ENCODE peak calls at places on chromosomes 7 and 10, in five cellular contexts. Y is HCT116, G is hepatocyte, F is H9, A is DND-41. Q is an unnamed sample.

GRCh38 chr10:132910186-132910880 is 32.0 kb downstream of the CFAP46 start:
- DNase-seq in Y (no peak), G (no peak), F (no peak), A (no peak), Q (no peak)

GRCh38 chr10:114548662-114549061 is 109.4 kb downstream of the ABLIM1 start:
- DNase-seq in Y (peak; percentile 56), G (peak; percentile 56), F (peak; percentile 43), A (no peak), Q (peak; percentile 72)

GRCh38 chr10:28906440-28906839 is 229.1 kb downstream of the BAMBI start:
- DNase-seq in Y (no peak), G (no peak), F (no peak), A (no peak), Q (no peak)

GRCh38 chr10:93431361-93431760 is 50.8 kb downstream of the MYOF start:
- DNase-seq in Y (no peak), G (no peak), F (no peak), A (no peak), Q (no peak)

GRCh38 chr7:973312-973711 is 2.0 kb downstream of the COX19 start:
- DNase-seq in Y (no peak), G (no peak), F (no peak), A (no peak), Q (no peak)

GRCh38 chr7:107914834-107915233 is 23.9 kb downstream of the DLD start:
- DNase-seq in Y (no peak), G (no peak), F (no peak), A (no peak), Q (no peak)

GRCh38 chr7:37683263-37684120 is at the start of gene GPR141:
- DNase-seq in Y (no peak), G (peak; percentile 19), F (no peak), A (no peak), Q (no peak)

GRCh38 chr10:77305650-77306632 is 331.7 kb downstream of the KCNMA1 start:
- DNase-seq in Y (no peak), G (no peak), F (no peak), A (no peak), Q (no peak)

GRCh38 chr7:149774237-149775175 is 1.1 kb upstream of the ZNF467 start:
- DNase-seq in Y (no peak), G (peak; percentile 51), F (peak; percentile 59), A (no peak), Q (peak; percentile 64)

GRCh38 chr7:43784030-43785001 is 25.8 kb downstream of the BLVRA start:
- DNase-seq in Y (no peak), G (no peak), F (no peak), A (no peak), Q (no peak)

GRCh38 chr10:33612116-33612515 is 277.6 kb upstream of the NRP1 start:
- DNase-seq in Y (no peak), G (no peak), F (no peak), A (no peak), Q (no peak)

GRCh38 chr7:100818366-100818765 is 9.0 kb downstream of the EPHB4 start:
- DNase-seq in Y (no peak), G (no peak), F (no peak), A (no peak), Q (no peak)

GRCh38 chr7:45881759-45882464 is 6.4 kb upstream of the IGFBP1 start:
- DNase-seq in Y (no peak), G (peak; percentile 56), F (no peak), A (no peak), Q (no peak)
- H3K4me2 ChIP-seq in Y (no peak overlapping the region), G (no peak overlapping the region), F (no peak overlapping the region), A (no peak overlapping the region), Q (peak overlapping the region; percentile 20)

GRCh38 chr7:98418271-98418635 is 17.4 kb upstream of the BAIAP2L1 start:
- DNase-seq in Y (peak; percentile 47), G (no peak), F (no peak), A (no peak), Q (no peak)
- TF ChIP-seq CTCF in Y (peak; percentile 3), G (no peak), F (no peak), A (no peak), Q (no peak)

DNA sequence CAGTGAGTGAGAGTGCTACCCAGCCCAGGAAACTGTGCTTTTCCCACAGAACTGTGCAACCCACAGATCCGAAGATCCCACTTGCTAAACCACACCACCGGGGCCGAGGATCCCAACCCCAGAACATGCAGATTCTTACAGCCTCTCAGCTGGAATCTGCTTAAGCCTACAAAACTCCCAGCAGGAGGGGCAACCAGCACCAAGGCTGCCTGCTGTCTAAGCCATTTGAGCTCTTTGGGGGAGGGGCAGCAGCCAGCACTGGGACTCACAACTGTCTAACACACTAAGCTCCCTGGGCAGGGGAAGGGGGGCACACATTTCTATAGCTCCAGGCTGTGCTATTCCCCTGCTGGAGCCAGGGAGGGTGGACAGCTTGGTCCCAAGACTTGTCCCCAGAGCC is 529.9 kb downstream of the XPNPEP1 start:
- DNase-seq in Y (no peak), G (peak; percentile 8), F (peak; percentile 57), A (no peak), Q (peak; percentile 33)
- H3K4me2 ChIP-seq in Y (no peak overlapping the region), G (no peak overlapping the region), F (no peak overlapping the region), A (no peak overlapping the region), Q (peak overlapping the region; percentile 68)

GRCh38 chr7:148747274-148747673 is 48.6 kb downstream of the CUL1 start:
- DNase-seq in Y (no peak), G (peak; percentile 57), F (peak; percentile 92), A (no peak), Q (peak; percentile 98)
- TF ChIP-seq CTCF in Y (no peak), G (no peak), F (peak; percentile 68), A (no peak), Q (peak; percentile 60)

GRCh38 chr7:24406053-24406561 is 122.1 kb downstream of the NPY start:
- DNase-seq in Y (no peak), G (no peak), F (peak; percentile 64), A (no peak), Q (peak; percentile 56)

GRCh38 chr7:24408798-24409428 is 124.9 kb downstream of the NPY start:
- DNase-seq in Y (no peak), G (no peak), F (peak; percentile 63), A (no peak), Q (peak; percentile 50)

GRCh38 chr7:24407965-24408364 is 124.0 kb downstream of the NPY start:
- DNase-seq in Y (no peak), G (no peak), F (no peak), A (no peak), Q (no peak)

GRCh38 chr7:24405002-24405401 is 121.0 kb downstream of the NPY start:
- DNase-seq in Y (no peak), G (no peak), F (no peak), A (no peak), Q (no peak)

DNA sequence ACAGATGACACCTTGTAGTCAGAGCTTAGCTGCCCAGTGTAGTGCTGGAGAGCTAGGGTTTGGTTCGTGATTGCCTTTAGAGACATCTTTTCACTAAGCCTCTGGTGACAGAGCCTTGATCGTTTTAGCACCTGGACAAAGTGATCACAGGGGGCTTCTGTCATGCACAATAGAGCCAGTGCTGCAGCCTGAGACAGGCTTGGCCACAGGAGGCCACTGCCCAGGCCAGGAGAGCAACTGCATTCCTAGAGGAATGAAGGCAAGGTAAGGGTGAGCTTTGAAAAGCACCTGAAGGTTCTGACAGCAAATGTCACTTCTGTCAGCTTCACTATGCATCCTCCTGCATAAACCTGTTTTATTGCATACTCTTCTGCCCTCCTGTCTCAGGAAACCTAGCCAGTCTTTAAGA is 122.8 kb downstream of the NPY start:
- DNase-seq in Y (no peak), G (no peak), F (peak; percentile 86), A (no peak), Q (peak; percentile 79)
- H3K4me2 ChIP-seq in Y (no peak overlapping the region), G (no peak overlapping the region), F (no peak overlapping the region), A (no peak overlapping the region), Q (peak overlapping the region; percentile 29)

DNA sequence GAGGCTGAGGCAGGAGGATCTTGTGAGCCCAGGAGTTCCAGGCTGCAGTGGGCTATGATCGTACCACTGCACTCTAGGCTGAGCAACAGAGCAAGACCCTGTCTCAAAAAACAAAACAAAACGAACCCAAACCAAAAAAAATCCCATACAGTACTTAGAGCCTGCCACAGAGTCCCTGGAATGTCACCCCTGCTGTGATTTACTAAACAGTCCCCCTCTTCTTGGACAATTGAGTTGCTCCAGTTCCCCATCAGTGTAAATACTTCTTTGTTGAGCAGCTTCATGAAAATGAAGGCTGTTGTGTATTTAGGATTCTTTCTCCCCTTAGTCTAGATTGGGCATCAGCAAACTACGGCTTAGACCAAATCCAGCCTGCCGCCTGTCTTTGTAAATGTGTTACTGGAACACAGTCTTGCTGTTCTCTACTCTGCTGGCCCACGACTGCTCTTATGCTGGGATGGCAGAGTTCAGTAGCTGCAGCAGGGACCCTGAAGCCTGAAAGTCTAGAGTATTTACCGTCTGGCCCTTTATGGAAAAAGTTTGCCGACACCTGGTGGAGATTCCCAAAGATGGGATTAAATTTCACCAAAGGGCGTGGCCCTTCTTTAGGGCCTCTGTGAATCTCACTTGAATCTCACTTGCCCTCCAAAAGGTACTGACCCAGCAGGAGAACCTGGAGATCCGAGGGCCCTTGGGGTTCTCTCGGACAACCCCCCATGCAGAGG is 57.8 kb downstream of the PALD1 start:
- DNase-seq in Y (no peak), G (no peak), F (no peak), A (no peak), Q (peak; percentile 76)
- TF ChIP-seq CTCF in Y (no peak), G (peak; percentile 4), F (no peak), A (no peak), Q (peak; percentile 25)

GRCh38 chr7:130996205-130996840 is 262.3 kb upstream of the KLF14 start:
- DNase-seq in Y (no peak), G (no peak), F (no peak), A (no peak), Q (no peak)

GRCh38 chr7:130995252-130996081 is 261.5 kb upstream of the KLF14 start:
- DNase-seq in Y (peak; percentile 89), G (peak; percentile 22), F (no peak), A (no peak), Q (no peak)

GRCh38 chr7:130998993-130999602 is 265.1 kb upstream of the KLF14 start:
- DNase-seq in Y (peak; percentile 90), G (no peak), F (no peak), A (no peak), Q (no peak)

GRCh38 chr7:130994378-130995115 is 260.5 kb upstream of the KLF14 start:
- DNase-seq in Y (no peak), G (peak; percentile 16), F (no peak), A (no peak), Q (peak; percentile 24)

DNA sequence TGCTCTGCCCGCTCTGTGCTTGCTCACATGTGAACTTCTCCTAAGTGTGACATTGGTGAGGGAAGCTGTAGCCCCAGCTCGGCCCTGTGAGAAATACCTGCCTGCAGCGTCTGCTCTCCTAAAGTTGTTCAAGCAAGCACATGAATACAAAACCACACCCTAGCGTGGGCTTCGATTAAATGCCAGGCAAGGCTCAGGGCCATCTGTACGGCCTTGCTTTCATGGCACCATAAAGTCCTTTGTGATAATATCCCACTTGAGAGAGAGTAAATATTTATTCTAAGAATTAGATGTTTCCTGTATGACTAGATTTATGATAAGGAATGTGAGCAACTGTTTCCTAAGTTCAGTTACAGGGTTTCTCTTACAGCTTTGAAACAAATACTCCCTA is 262.8 kb upstream of the KLF14 start:
- DNase-seq in Y (peak; percentile 80), G (peak; percentile 71), F (no peak), A (peak; percentile 44), Q (no peak)
- H3K4me2 ChIP-seq in Y (peak overlapping the region; percentile 68), G (peak overlapping the region; percentile 62), F (no peak overlapping the region), A (peak overlapping the region; percentile 42), Q (no peak overlapping the region)

Q was measured in GM23338.